ENCODE peak calls at places on chromosome 15, in nine cellular contexts. One of them, this sample, is unnamed.

GRCh38 chr15:59996498-59997041 is 7.5 kb upstream of the FOXB1 start:
- DNase-seq in left ventricle myocardium inferior: no peak
- DNase-seq in transverse colon: no peak
- DNase-seq in CD8-positive, alpha-beta T cell: no peak
- DNase-seq in tibial artery: no peak
- DNase-seq in LNCaP clone FGC: no peak
- DNase-seq in neural progenitor cell: no peak
- DNase-seq in breast epithelium: no peak
- DNase-seq in endothelial cell: no peak
- DNase-seq in this sample: no peak

GRCh38 chr15:28986108-28986507 is 100.3 kb downstream of the APBA2 start:
- DNase-seq in left ventricle myocardium inferior: no peak
- DNase-seq in transverse colon: no peak
- DNase-seq in CD8-positive, alpha-beta T cell: peak; percentile 47
- DNase-seq in tibial artery: no peak
- DNase-seq in LNCaP clone FGC: no peak
- DNase-seq in neural progenitor cell: no peak
- DNase-seq in breast epithelium: no peak
- DNase-seq in endothelial cell: no peak
- DNase-seq in this sample: no peak

GRCh38 chr15:64151727-64152506 is at the start of gene SNX22:
- DNase-seq in left ventricle myocardium inferior: no peak
- DNase-seq in transverse colon: peak; percentile 33
- DNase-seq in CD8-positive, alpha-beta T cell: peak; percentile 40
- DNase-seq in tibial artery: no peak
- DNase-seq in LNCaP clone FGC: no peak
- DNase-seq in neural progenitor cell: peak; percentile 56
- DNase-seq in breast epithelium: no peak
- DNase-seq in endothelial cell: no peak
- DNase-seq in this sample: no peak

GRCh38 chr15:75821946-75822345 is 21.3 kb upstream of the UBE2Q2 start:
- DNase-seq in left ventricle myocardium inferior: no peak
- DNase-seq in transverse colon: no peak
- DNase-seq in CD8-positive, alpha-beta T cell: no peak
- DNase-seq in tibial artery: no peak
- DNase-seq in LNCaP clone FGC: no peak
- DNase-seq in neural progenitor cell: no peak
- DNase-seq in breast epithelium: no peak
- DNase-seq in endothelial cell: no peak
- DNase-seq in this sample: no peak

GRCh38 chr15:20340331-20340811 is 201.2 kb downstream of the GOLGA6L6 start:
- DNase-seq in left ventricle myocardium inferior: peak; percentile 75
- DNase-seq in transverse colon: no peak
- DNase-seq in CD8-positive, alpha-beta T cell: peak; percentile 20
- DNase-seq in tibial artery: peak; percentile 22
- DNase-seq in LNCaP clone FGC: peak; percentile 39
- DNase-seq in neural progenitor cell: no peak
- DNase-seq in breast epithelium: peak; percentile 51
- DNase-seq in endothelial cell: peak; percentile 37
- DNase-seq in this sample: peak; percentile 100

GRCh38 chr15:96972201-96972600 is 641.7 kb downstream of the NR2F2 start:
- DNase-seq in left ventricle myocardium inferior: no peak
- DNase-seq in transverse colon: no peak
- DNase-seq in CD8-positive, alpha-beta T cell: no peak
- DNase-seq in tibial artery: no peak
- DNase-seq in LNCaP clone FGC: no peak
- DNase-seq in neural progenitor cell: no peak
- DNase-seq in breast epithelium: no peak
- DNase-seq in endothelial cell: no peak
- DNase-seq in this sample: no peak

GRCh38 chr15:62644874-62645755 is 397.4 kb upstream of the TPM1 start:
- DNase-seq in left ventricle myocardium inferior: no peak
- DNase-seq in transverse colon: no peak
- DNase-seq in CD8-positive, alpha-beta T cell: no peak
- DNase-seq in tibial artery: no peak
- DNase-seq in LNCaP clone FGC: no peak
- DNase-seq in neural progenitor cell: no peak
- DNase-seq in breast epithelium: no peak
- DNase-seq in endothelial cell: no peak
- DNase-seq in this sample: no peak

GRCh38 chr15:99137877-99138276 is 33.0 kb downstream of the SYNM start:
- DNase-seq in left ventricle myocardium inferior: no peak
- DNase-seq in transverse colon: no peak
- DNase-seq in CD8-positive, alpha-beta T cell: no peak
- DNase-seq in tibial artery: no peak
- DNase-seq in LNCaP clone FGC: no peak
- DNase-seq in neural progenitor cell: no peak
- DNase-seq in breast epithelium: peak; percentile 17
- DNase-seq in endothelial cell: no peak
- DNase-seq in this sample: no peak

GRCh38 chr15:36507458-36507857 is 72.0 kb upstream of the CDIN1 start:
- DNase-seq in left ventricle myocardium inferior: no peak
- DNase-seq in transverse colon: no peak
- DNase-seq in CD8-positive, alpha-beta T cell: no peak
- DNase-seq in tibial artery: no peak
- DNase-seq in LNCaP clone FGC: no peak
- DNase-seq in neural progenitor cell: no peak
- DNase-seq in breast epithelium: no peak
- DNase-seq in endothelial cell: no peak
- DNase-seq in this sample: no peak

GRCh38 chr15:41870689-41871081 is 23.2 kb downstream of the SPTBN5 start:
- DNase-seq in left ventricle myocardium inferior: no peak
- DNase-seq in transverse colon: no peak
- DNase-seq in CD8-positive, alpha-beta T cell: peak; percentile 68
- DNase-seq in tibial artery: no peak
- DNase-seq in LNCaP clone FGC: no peak
- DNase-seq in neural progenitor cell: no peak
- DNase-seq in breast epithelium: no peak
- DNase-seq in endothelial cell: no peak
- DNase-seq in this sample: no peak

GRCh38 chr15:100638177-100638730 is 35.9 kb downstream of the ASB7 start:
- DNase-seq in left ventricle myocardium inferior: no peak
- DNase-seq in transverse colon: no peak
- DNase-seq in CD8-positive, alpha-beta T cell: no peak
- DNase-seq in tibial artery: no peak
- DNase-seq in LNCaP clone FGC: no peak
- DNase-seq in neural progenitor cell: no peak
- DNase-seq in breast epithelium: no peak
- DNase-seq in endothelial cell: no peak
- DNase-seq in this sample: no peak

GRCh38 chr15:62506217-62506805 is 341.2 kb upstream of the C2CD4B start:
- DNase-seq in left ventricle myocardium inferior: no peak
- DNase-seq in transverse colon: no peak
- DNase-seq in CD8-positive, alpha-beta T cell: no peak
- DNase-seq in tibial artery: no peak
- DNase-seq in LNCaP clone FGC: peak; percentile 97
- DNase-seq in neural progenitor cell: peak; percentile 52
- DNase-seq in breast epithelium: no peak
- DNase-seq in endothelial cell: no peak
- DNase-seq in this sample: no peak

GRCh38 chr15:89129123-89129815 is 41.0 kb downstream of the ABHD2 start:
- DNase-seq in left ventricle myocardium inferior: no peak
- DNase-seq in transverse colon: peak; percentile 66
- DNase-seq in CD8-positive, alpha-beta T cell: peak; percentile 56
- DNase-seq in tibial artery: no peak
- DNase-seq in LNCaP clone FGC: peak; percentile 58
- DNase-seq in neural progenitor cell: peak; percentile 70
- DNase-seq in breast epithelium: no peak
- DNase-seq in endothelial cell: peak; percentile 51
- DNase-seq in this sample: no peak

GRCh38 chr15:39199076-39199475 is 381.8 kb upstream of the THBS1 start:
- DNase-seq in left ventricle myocardium inferior: peak; percentile 13
- DNase-seq in transverse colon: peak; percentile 25
- DNase-seq in CD8-positive, alpha-beta T cell: no peak
- DNase-seq in tibial artery: no peak
- DNase-seq in LNCaP clone FGC: no peak
- DNase-seq in neural progenitor cell: peak; percentile 26
- DNase-seq in breast epithelium: no peak
- DNase-seq in endothelial cell: no peak
- DNase-seq in this sample: no peak

GRCh38 chr15:70339551-70340517 is 242.1 kb upstream of the TLE3 start:
- DNase-seq in left ventricle myocardium inferior: no peak
- DNase-seq in transverse colon: no peak
- DNase-seq in CD8-positive, alpha-beta T cell: no peak
- DNase-seq in tibial artery: no peak
- DNase-seq in LNCaP clone FGC: no peak
- DNase-seq in neural progenitor cell: no peak
- DNase-seq in breast epithelium: no peak
- DNase-seq in endothelial cell: no peak
- DNase-seq in this sample: peak; percentile 48

GRCh38 chr15:78540955-78541743 is 905 bp downstream of the PSMA4 start:
- DNase-seq in left ventricle myocardium inferior: no peak
- DNase-seq in transverse colon: no peak
- DNase-seq in CD8-positive, alpha-beta T cell: no peak
- DNase-seq in tibial artery: no peak
- DNase-seq in LNCaP clone FGC: no peak
- DNase-seq in neural progenitor cell: no peak
- DNase-seq in breast epithelium: no peak
- DNase-seq in endothelial cell: no peak
- DNase-seq in this sample: no peak

GRCh38 chr15:68565701-68566100 is 13.1 kb upstream of the CORO2B start:
- DNase-seq in left ventricle myocardium inferior: no peak
- DNase-seq in transverse colon: no peak
- DNase-seq in CD8-positive, alpha-beta T cell: no peak
- DNase-seq in tibial artery: no peak
- DNase-seq in LNCaP clone FGC: no peak
- DNase-seq in neural progenitor cell: no peak
- DNase-seq in breast epithelium: no peak
- DNase-seq in endothelial cell: no peak
- DNase-seq in this sample: no peak

GRCh38 chr15:57732526-57733331 is 26.2 kb downstream of the POLR2M start:
- DNase-seq in left ventricle myocardium inferior: peak; percentile 28
- DNase-seq in transverse colon: peak; percentile 62
- DNase-seq in CD8-positive, alpha-beta T cell: peak; percentile 36
- DNase-seq in tibial artery: peak; percentile 46
- DNase-seq in LNCaP clone FGC: peak; percentile 47
- DNase-seq in neural progenitor cell: peak; percentile 81
- DNase-seq in breast epithelium: no peak
- DNase-seq in endothelial cell: peak; percentile 73
- DNase-seq in this sample: no peak

GRCh38 chr15:34853001-34853758 is 57.8 kb upstream of the ACTC1 start:
- DNase-seq in left ventricle myocardium inferior: no peak
- DNase-seq in transverse colon: no peak
- DNase-seq in CD8-positive, alpha-beta T cell: no peak
- DNase-seq in tibial artery: no peak
- DNase-seq in LNCaP clone FGC: peak; percentile 88
- DNase-seq in neural progenitor cell: peak; percentile 6
- DNase-seq in breast epithelium: no peak
- DNase-seq in endothelial cell: no peak
- DNase-seq in this sample: no peak
- TF ChIP-seq CTCF in left ventricle myocardium inferior: no peak
- TF ChIP-seq CTCF in transverse colon: no peak
- TF ChIP-seq CTCF in CD8-positive, alpha-beta T cell: no peak
- TF ChIP-seq CTCF in tibial artery: no peak
- TF ChIP-seq CTCF in LNCaP clone FGC: peak; percentile 41
- TF ChIP-seq CTCF in neural progenitor cell: peak; percentile 20
- TF ChIP-seq CTCF in breast epithelium: no peak
- TF ChIP-seq CTCF in endothelial cell: no peak
- TF ChIP-seq CTCF in this sample: no peak

GRCh38 chr15:31297880-31298456 is 28.7 kb upstream of the KLF13 start:
- DNase-seq in left ventricle myocardium inferior: no peak
- DNase-seq in transverse colon: peak; percentile 74
- DNase-seq in CD8-positive, alpha-beta T cell: no peak
- DNase-seq in tibial artery: no peak
- DNase-seq in LNCaP clone FGC: no peak
- DNase-seq in neural progenitor cell: no peak
- DNase-seq in breast epithelium: peak; percentile 10
- DNase-seq in endothelial cell: no peak
- DNase-seq in this sample: peak; percentile 49

GRCh38 chr15:31295660-31296059 is 31.0 kb upstream of the KLF13 start:
- DNase-seq in left ventricle myocardium inferior: no peak
- DNase-seq in transverse colon: no peak
- DNase-seq in CD8-positive, alpha-beta T cell: no peak
- DNase-seq in tibial artery: no peak
- DNase-seq in LNCaP clone FGC: no peak
- DNase-seq in neural progenitor cell: no peak
- DNase-seq in breast epithelium: peak; percentile 15
- DNase-seq in endothelial cell: no peak
- DNase-seq in this sample: peak; percentile 37

GRCh38 chr15:31297221-31297879 is 29.3 kb upstream of the KLF13 start:
- DNase-seq in left ventricle myocardium inferior: no peak
- DNase-seq in transverse colon: no peak
- DNase-seq in CD8-positive, alpha-beta T cell: no peak
- DNase-seq in tibial artery: no peak
- DNase-seq in LNCaP clone FGC: no peak
- DNase-seq in neural progenitor cell: no peak
- DNase-seq in breast epithelium: peak; percentile 10
- DNase-seq in endothelial cell: no peak
- DNase-seq in this sample: peak; percentile 51

GRCh38 chr15:31298707-31299172 is 27.9 kb upstream of the KLF13 start:
- DNase-seq in left ventricle myocardium inferior: no peak
- DNase-seq in transverse colon: no peak
- DNase-seq in CD8-positive, alpha-beta T cell: no peak
- DNase-seq in tibial artery: no peak
- DNase-seq in LNCaP clone FGC: no peak
- DNase-seq in neural progenitor cell: no peak
- DNase-seq in breast epithelium: peak; percentile 13
- DNase-seq in endothelial cell: no peak
- DNase-seq in this sample: peak; percentile 62

GRCh38 chr15:31296304-31297220 is 30.1 kb upstream of the KLF13 start:
- DNase-seq in left ventricle myocardium inferior: no peak
- DNase-seq in transverse colon: peak; percentile 74
- DNase-seq in CD8-positive, alpha-beta T cell: no peak
- DNase-seq in tibial artery: no peak
- DNase-seq in LNCaP clone FGC: peak; percentile 52
- DNase-seq in neural progenitor cell: peak; percentile 63
- DNase-seq in breast epithelium: peak; percentile 55
- DNase-seq in endothelial cell: no peak
- DNase-seq in this sample: peak; percentile 57
- TF ChIP-seq CTCF in left ventricle myocardium inferior: no peak
- TF ChIP-seq CTCF in transverse colon: peak; percentile 28
- TF ChIP-seq CTCF in CD8-positive, alpha-beta T cell: no peak
- TF ChIP-seq CTCF in tibial artery: no peak
- TF ChIP-seq CTCF in LNCaP clone FGC: no peak
- TF ChIP-seq CTCF in neural progenitor cell: no peak
- TF ChIP-seq CTCF in breast epithelium: no peak
- TF ChIP-seq CTCF in endothelial cell: no peak
- TF ChIP-seq CTCF in this sample: no peak

GRCh38 chr15:76903251-76903681 is 1.9 kb downstream of the SCAPER start:
- DNase-seq in left ventricle myocardium inferior: no peak
- DNase-seq in transverse colon: no peak
- DNase-seq in CD8-positive, alpha-beta T cell: no peak
- DNase-seq in tibial artery: no peak
- DNase-seq in LNCaP clone FGC: no peak
- DNase-seq in neural progenitor cell: peak; percentile 16
- DNase-seq in breast epithelium: no peak
- DNase-seq in endothelial cell: no peak
- DNase-seq in this sample: no peak
- TF ChIP-seq CTCF in left ventricle myocardium inferior: peak; percentile 31
- TF ChIP-seq CTCF in transverse colon: peak; percentile 9
- TF ChIP-seq CTCF in CD8-positive, alpha-beta T cell: peak; percentile 33
- TF ChIP-seq CTCF in tibial artery: no peak
- TF ChIP-seq CTCF in LNCaP clone FGC: peak; percentile 28
- TF ChIP-seq CTCF in neural progenitor cell: peak; percentile 43
- TF ChIP-seq CTCF in breast epithelium: no peak
- TF ChIP-seq CTCF in endothelial cell: no peak
- TF ChIP-seq CTCF in this sample: no peak

DNA sequence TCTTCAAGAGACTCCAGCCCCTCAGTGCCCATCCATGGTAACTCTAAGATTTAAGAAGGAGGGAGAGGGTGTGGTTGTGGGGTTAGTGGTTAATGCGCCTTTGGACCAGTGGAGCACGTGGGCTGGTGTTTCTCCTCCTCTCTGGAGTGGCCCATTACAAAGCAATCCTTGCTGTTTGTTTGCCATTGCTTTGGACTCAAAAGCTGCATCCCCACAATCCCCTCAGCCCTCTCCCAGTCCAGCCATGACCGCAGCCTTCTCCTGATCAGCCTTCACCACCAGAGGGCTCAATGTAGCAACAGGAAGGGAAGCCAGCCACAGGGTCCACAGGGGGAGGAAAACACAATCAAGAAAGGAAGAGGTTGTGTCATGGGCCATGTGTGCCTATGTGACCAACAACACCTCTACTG is 38.4 kb upstream of the FAM174B start:
- DNase-seq in left ventricle myocardium inferior: no peak
- DNase-seq in transverse colon: no peak
- DNase-seq in CD8-positive, alpha-beta T cell: no peak
- DNase-seq in tibial artery: no peak
- DNase-seq in LNCaP clone FGC: no peak
- DNase-seq in neural progenitor cell: peak; percentile 75
- DNase-seq in breast epithelium: no peak
- DNase-seq in endothelial cell: peak; percentile 63
- DNase-seq in this sample: no peak
- TF ChIP-seq CTCF in left ventricle myocardium inferior: peak; percentile 44
- TF ChIP-seq CTCF in transverse colon: no peak
- TF ChIP-seq CTCF in CD8-positive, alpha-beta T cell: no peak
- TF ChIP-seq CTCF in tibial artery: no peak
- TF ChIP-seq CTCF in LNCaP clone FGC: peak; percentile 49
- TF ChIP-seq CTCF in neural progenitor cell: peak; percentile 65
- TF ChIP-seq CTCF in breast epithelium: no peak
- TF ChIP-seq CTCF in endothelial cell: no peak
- TF ChIP-seq CTCF in this sample: peak; percentile 66